ENCODE peak calls at places on chromosomes 12 and 14, in six cellular contexts. One of them, this sample, is unnamed. For H3K4me1, the result is how much of the 10 kb centered on the place peaks cover.

GRCh38 chr12:13208533-13209278 is 12.2 kb downstream of the EMP1 start:
- DNase-seq in ovary: no peak
- DNase-seq in IMR-90: peak
- DNase-seq in stomach: no peak
- DNase-seq in A549: peak
- DNase-seq in Peyer's patch: no peak
- DNase-seq in this sample: peak

GRCh38 chr14:65302571-65303184 is 109.9 kb upstream of the FUT8 start:
- DNase-seq in ovary: no peak
- DNase-seq in IMR-90: no peak
- DNase-seq in stomach: peak
- DNase-seq in A549: no peak
- DNase-seq in Peyer's patch: peak
- DNase-seq in this sample: no peak

GRCh38 chr12:68780731-68781130 is 27.2 kb upstream of the MDM2 start:
- DNase-seq in ovary: no peak
- DNase-seq in IMR-90: peak
- DNase-seq in stomach: no peak
- DNase-seq in A549: no peak
- DNase-seq in Peyer's patch: no peak
- DNase-seq in this sample: no peak

GRCh38 chr12:38399711-38400205 is 83.2 kb downstream of the ALG10B start:
- DNase-seq in ovary: no peak
- DNase-seq in IMR-90: no peak
- DNase-seq in stomach: no peak
- DNase-seq in A549: no peak
- DNase-seq in Peyer's patch: no peak
- DNase-seq in this sample: no peak

GRCh38 chr14:79415726-79416125 is 795.6 kb downstream of the DIO2 start:
- DNase-seq in ovary: no peak
- DNase-seq in IMR-90: peak
- DNase-seq in stomach: no peak
- DNase-seq in A549: no peak
- DNase-seq in Peyer's patch: no peak
- DNase-seq in this sample: no peak

GRCh38 chr12:72723732-72724131 is 451.6 kb downstream of the TRHDE start:
- DNase-seq in ovary: no peak
- DNase-seq in IMR-90: no peak
- DNase-seq in stomach: no peak
- DNase-seq in A549: no peak
- DNase-seq in Peyer's patch: no peak
- DNase-seq in this sample: no peak

GRCh38 chr14:83470466-83470865 is 1936.8 kb upstream of the SEL1L start:
- DNase-seq in ovary: no peak
- DNase-seq in IMR-90: no peak
- DNase-seq in stomach: no peak
- DNase-seq in A549: no peak
- DNase-seq in Peyer's patch: no peak
- DNase-seq in this sample: no peak

GRCh38 chr14:49461529-49462401 is 124.4 kb downstream of the RPS29 start:
- DNase-seq in ovary: no peak
- DNase-seq in IMR-90: peak
- DNase-seq in stomach: peak
- DNase-seq in A549: peak
- DNase-seq in Peyer's patch: no peak
- DNase-seq in this sample: peak

GRCh38 chr14:92531151-92531873 is 17.7 kb downstream of the RIN3 start:
- DNase-seq in ovary: no peak
- DNase-seq in IMR-90: no peak
- DNase-seq in stomach: no peak
- DNase-seq in A549: no peak
- DNase-seq in Peyer's patch: no peak
- DNase-seq in this sample: no peak

GRCh38 chr14:54568821-54569591 is 2.1 kb downstream of the SAMD4A start:
- DNase-seq in ovary: no peak
- DNase-seq in IMR-90: peak
- DNase-seq in stomach: no peak
- DNase-seq in A549: no peak
- DNase-seq in Peyer's patch: no peak
- DNase-seq in this sample: no peak

GRCh38 chr14:96084796-96085195 is 45.6 kb downstream of the C14orf132 start:
- DNase-seq in ovary: no peak
- DNase-seq in IMR-90: no peak
- DNase-seq in stomach: no peak
- DNase-seq in A549: no peak
- DNase-seq in Peyer's patch: no peak
- DNase-seq in this sample: no peak

GRCh38 chr12:131848753-131849152 is 20.6 kb downstream of the MMP17 start:
- DNase-seq in ovary: no peak
- DNase-seq in IMR-90: no peak
- DNase-seq in stomach: no peak
- DNase-seq in A549: no peak
- DNase-seq in Peyer's patch: no peak
- DNase-seq in this sample: no peak

GRCh38 chr14:55846852-55847471 is 267.0 kb downstream of the KTN1 start:
- DNase-seq in ovary: no peak
- DNase-seq in IMR-90: peak
- DNase-seq in stomach: no peak
- DNase-seq in A549: no peak
- DNase-seq in Peyer's patch: no peak
- DNase-seq in this sample: no peak

GRCh38 chr12:123398177-123398916 is 14.4 kb downstream of the KMT5A start:
- DNase-seq in ovary: peak
- DNase-seq in IMR-90: peak
- DNase-seq in stomach: peak
- DNase-seq in A549: no peak
- DNase-seq in Peyer's patch: peak
- DNase-seq in this sample: peak

GRCh38 chr12:52005903-52006703 is 643 bp upstream of the TAMALIN start:
- DNase-seq in ovary: no peak
- DNase-seq in IMR-90: no peak
- DNase-seq in stomach: peak
- DNase-seq in A549: no peak
- DNase-seq in Peyer's patch: no peak
- DNase-seq in this sample: peak

GRCh38 chr12:130714591-130715149 is 1.4 kb downstream of the RIMBP2 start:
- DNase-seq in ovary: peak
- DNase-seq in IMR-90: no peak
- DNase-seq in stomach: no peak
- DNase-seq in A549: no peak
- DNase-seq in Peyer's patch: no peak
- DNase-seq in this sample: peak

DNA sequence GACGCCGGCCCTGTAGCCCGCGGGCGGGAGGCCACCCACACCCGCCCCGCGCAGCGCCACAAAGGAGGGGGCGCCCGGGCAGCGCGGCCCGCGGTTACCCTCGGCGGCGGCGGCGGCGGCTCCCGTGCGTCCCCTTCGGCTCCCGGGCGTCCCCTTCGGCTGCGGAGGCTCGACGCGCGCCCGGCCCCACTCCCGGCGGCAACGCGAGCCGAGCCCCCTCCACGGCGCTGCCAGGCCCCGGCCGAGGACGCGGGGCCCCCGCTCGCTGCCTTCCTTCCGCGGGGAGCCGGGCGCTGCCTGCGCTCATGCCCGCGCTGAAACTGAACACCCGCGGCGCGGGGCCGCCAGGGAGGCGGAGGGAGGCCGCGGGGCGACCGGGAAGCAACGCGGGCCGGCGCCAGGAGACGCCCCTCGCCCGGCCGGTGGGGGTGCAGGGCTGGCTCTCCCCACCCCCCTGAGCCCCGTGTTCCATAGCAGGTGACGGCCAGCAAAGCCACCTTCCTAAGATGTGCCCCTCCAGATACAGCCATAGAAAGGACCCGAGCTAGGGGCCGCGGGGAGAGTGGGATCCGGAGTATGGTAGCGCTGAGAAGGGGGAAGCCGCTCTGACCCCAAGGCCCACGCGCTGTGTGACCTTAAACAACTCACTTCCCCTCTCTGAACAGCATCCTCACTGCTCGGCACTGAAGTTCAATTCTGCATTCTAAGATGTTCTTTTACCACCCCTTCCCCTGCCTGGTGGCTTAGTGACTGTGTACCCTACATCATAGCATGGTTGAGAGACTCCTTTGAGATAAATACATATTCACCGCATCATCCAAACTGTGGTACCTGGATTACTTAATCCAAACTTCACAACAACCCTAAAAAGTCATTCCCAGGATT is 42.8 kb downstream of the KDM2B start:
- DNase-seq in ovary: no peak
- DNase-seq in IMR-90: no peak
- DNase-seq in stomach: peak
- DNase-seq in A549: no peak
- DNase-seq in Peyer's patch: no peak
- DNase-seq in this sample: no peak
- H3K4me1 ChIP-seq in ovary: under half
- H3K4me1 ChIP-seq in IMR-90: under half
- H3K4me1 ChIP-seq in stomach: under half
- H3K4me1 ChIP-seq in A549: under half
- H3K4me1 ChIP-seq in Peyer's patch: under half
- H3K4me1 ChIP-seq in this sample: under half

DNA sequence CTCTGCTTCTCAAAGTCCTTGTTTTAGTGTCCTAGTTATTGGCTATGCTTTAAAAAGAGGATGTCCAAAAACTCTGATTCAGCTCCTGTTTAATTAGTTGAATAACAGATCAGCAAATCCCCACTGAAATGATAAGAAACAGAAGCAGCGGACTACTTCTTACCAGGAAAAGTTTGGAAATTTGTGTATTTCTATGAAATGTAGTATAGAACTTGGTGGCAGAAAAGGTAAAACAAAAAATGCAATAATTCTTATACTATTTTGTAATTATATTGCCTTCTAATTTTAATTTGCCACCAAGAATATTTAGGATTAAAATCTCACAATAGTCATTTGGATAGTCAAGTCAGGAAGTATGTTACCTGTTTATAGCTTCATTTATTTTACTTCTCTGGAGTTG is at the start of gene OR2AP1:
- DNase-seq in ovary: no peak
- DNase-seq in IMR-90: no peak
- DNase-seq in stomach: no peak
- DNase-seq in A549: no peak
- DNase-seq in Peyer's patch: no peak
- DNase-seq in this sample: no peak
- TF ChIP-seq POLR2A in ovary: no peak
- TF ChIP-seq POLR2A in IMR-90: no peak
- TF ChIP-seq POLR2A in stomach: no peak
- TF ChIP-seq POLR2A in A549: no peak
- TF ChIP-seq POLR2A in Peyer's patch: no peak
- TF ChIP-seq POLR2A in this sample: no peak

GRCh38 chr14:50794063-50794645 is 36.8 kb downstream of the NIN start:
- DNase-seq in ovary: no peak
- DNase-seq in IMR-90: no peak
- DNase-seq in stomach: no peak
- DNase-seq in A549: no peak
- DNase-seq in Peyer's patch: no peak
- DNase-seq in this sample: no peak
- H3K4me1 ChIP-seq in ovary: under half
- H3K4me1 ChIP-seq in IMR-90: under half
- H3K4me1 ChIP-seq in stomach: under half
- H3K4me1 ChIP-seq in A549: under half
- H3K4me1 ChIP-seq in Peyer's patch: under half
- H3K4me1 ChIP-seq in this sample: under half

GRCh38 chr14:73757381-73757780 is 43.2 kb upstream of the PNMA1 start:
- DNase-seq in ovary: no peak
- DNase-seq in IMR-90: no peak
- DNase-seq in stomach: no peak
- DNase-seq in A549: no peak
- DNase-seq in Peyer's patch: no peak
- DNase-seq in this sample: no peak
- TF ChIP-seq POLR2A in ovary: no peak
- TF ChIP-seq POLR2A in IMR-90: no peak
- TF ChIP-seq POLR2A in stomach: no peak
- TF ChIP-seq POLR2A in A549: no peak
- TF ChIP-seq POLR2A in Peyer's patch: no peak
- TF ChIP-seq POLR2A in this sample: no peak

DNA sequence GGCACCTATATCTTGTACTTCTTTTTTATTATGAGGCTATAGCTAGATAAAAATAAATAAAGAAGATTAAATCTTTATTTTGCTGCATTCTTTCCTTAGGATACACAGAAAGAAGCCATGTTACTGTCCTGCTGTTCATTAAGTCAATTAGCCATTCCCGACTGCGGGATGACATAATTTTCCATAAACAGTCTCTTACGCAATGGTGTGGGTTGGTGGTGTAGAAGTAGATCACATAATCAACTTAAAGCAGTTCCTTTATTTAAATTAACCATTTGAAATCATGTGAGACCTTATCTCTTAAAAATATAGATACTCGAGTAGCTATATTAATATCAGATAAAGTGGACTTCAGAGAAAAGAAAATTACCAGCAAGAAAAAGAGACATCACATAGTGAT is 40.2 kb downstream of the TAOK3 start:
- DNase-seq in ovary: no peak
- DNase-seq in IMR-90: peak
- DNase-seq in stomach: no peak
- DNase-seq in A549: no peak
- DNase-seq in Peyer's patch: no peak
- DNase-seq in this sample: no peak
- H3K4me1 ChIP-seq in ovary: under half
- H3K4me1 ChIP-seq in IMR-90: under half
- H3K4me1 ChIP-seq in stomach: under half
- H3K4me1 ChIP-seq in A549: under half
- H3K4me1 ChIP-seq in Peyer's patch: under half
- H3K4me1 ChIP-seq in this sample: under half

GRCh38 chr12:100504820-100505219 is 31.2 kb downstream of the NR1H4 start:
- DNase-seq in ovary: no peak
- DNase-seq in IMR-90: no peak
- DNase-seq in stomach: peak
- DNase-seq in A549: peak
- DNase-seq in Peyer's patch: no peak
- DNase-seq in this sample: no peak
- TF ChIP-seq POLR2A in ovary: no peak
- TF ChIP-seq POLR2A in IMR-90: no peak
- TF ChIP-seq POLR2A in stomach: no peak
- TF ChIP-seq POLR2A in A549: no peak
- TF ChIP-seq POLR2A in Peyer's patch: peak
- TF ChIP-seq POLR2A in this sample: no peak